ENCODE peak calls at places on chromosomes 6 and 20, in ten cellular contexts. A is SK-N-SH; T is stimulated activated CD4-positive, alpha-beta T cell treated with anti-CD3 and anti-CD28 coated beads, Interleukin-12 subunit alpha, Interleukin-12 subunit beta, amount 100 ng/mL, for 48 hours; C is anterior cingulate cortex; Z is myocyte; M is cardiac fibroblast; V is GDM1; N is NB4; Q is Calu3; G is PC-3. Y is an unnamed sample.

GRCh38 chr20:59738851-59739250 is 134.5 kb downstream of the PHACTR3 start:
- DNase-seq in Q (no peak), G (no peak), N (no peak), C (no peak), Z (no peak), A (no peak), T (no peak), M (no peak), V (no peak), Y (no peak)

GRCh38 chr6:128513878-128514277 is 6.5 kb downstream of the PTPRK start:
- DNase-seq in G (no peak), C (no peak), A (no peak), T (no peak), V (no peak), N (no peak), M (no peak), Q (no peak), Z (peak), Y (no peak)

GRCh38 chr6:7991536-7991935 is 72.7 kb downstream of the BLOC1S5 start:
- DNase-seq in A (no peak), G (no peak), M (peak), T (no peak), Z (no peak), C (no peak), Q (no peak), V (no peak), N (no peak), Y (no peak)

GRCh38 chr6:170160031-170160627 is 130.7 kb downstream of the DLL1 start:
- DNase-seq in C (no peak), T (no peak), G (no peak), M (no peak), V (no peak), Z (no peak), N (no peak), Q (no peak), A (no peak), Y (no peak)

GRCh38 chr6:136926383-136926782 is 4.3 kb downstream of the SLC35D3 start:
- DNase-seq in N (no peak), M (no peak), A (no peak), T (no peak), Q (no peak), Z (no peak), V (no peak), G (no peak), C (no peak), Y (no peak)

GRCh38 chr6:151698921-151699705 is 108.4 kb upstream of the ESR1 start:
- DNase-seq in Z (no peak), N (no peak), Q (no peak), A (no peak), V (no peak), M (no peak), T (no peak), C (no peak), G (no peak), Y (no peak)

GRCh38 chr20:34004227-34004626 is 10.5 kb downstream of the RALY start:
- DNase-seq in G (no peak), M (no peak), C (no peak), T (no peak), A (no peak), V (no peak), Q (no peak), Z (no peak), N (no peak), Y (no peak)

GRCh38 chr6:139882234-139882633 is 507.8 kb upstream of the CITED2 start:
- DNase-seq in Z (peak), N (peak), T (no peak), Q (no peak), C (no peak), A (no peak), V (no peak), G (no peak), M (peak), Y (no peak)

GRCh38 chr20:54920491-54920890 is 445.1 kb downstream of the DOK5 start:
- DNase-seq in A (no peak), C (no peak), M (no peak), G (no peak), T (no peak), Q (no peak), Z (no peak), N (no peak), V (no peak), Y (no peak)

GRCh38 chr6:116507324-116507723 is 4.1 kb upstream of the CALHM5 start:
- DNase-seq in Q (no peak), T (no peak), G (peak), C (no peak), N (no peak), Z (no peak), V (no peak), M (peak), A (no peak), Y (no peak)

GRCh38 chr6:116682334-116682712 is 1.3 kb downstream of the KPNA5 start:
- DNase-seq in Q (peak), V (peak), A (peak), G (peak), T (peak), N (peak), M (peak), Z (peak), C (no peak), Y (peak)

GRCh38 chr20:63440366-63440955 is 32.0 kb downstream of the KCNQ2 start:
- DNase-seq in V (no peak), G (no peak), T (no peak), M (no peak), Q (no peak), C (no peak), Z (no peak), N (no peak), A (no peak), Y (no peak)

GRCh38 chr6:139801571-139802321 is 427.3 kb upstream of the CITED2 start:
- DNase-seq in V (no peak), A (no peak), M (peak), T (no peak), N (peak), G (no peak), Q (no peak), Z (peak), C (no peak), Y (no peak)

GRCh38 chr6:99997141-99997540 is 3.1 kb upstream of the MCHR2 start:
- DNase-seq in C (no peak), T (no peak), G (no peak), M (no peak), Z (no peak), Q (no peak), V (no peak), A (no peak), N (no peak), Y (no peak)

GRCh38 chr6:157119502-157120027 is 203.8 kb downstream of the TMEM242 start:
- DNase-seq in C (no peak), A (no peak), N (no peak), M (no peak), T (no peak), V (no peak), Z (no peak), Q (no peak), G (no peak), Y (no peak)

GRCh38 chr6:72769459-72770125 is 147.7 kb downstream of the KCNQ5 start:
- DNase-seq in Z (peak), G (no peak), M (no peak), A (no peak), N (no peak), V (no peak), C (no peak), T (no peak), Q (no peak), Y (no peak)

Y was measured in HL-60.